ENCODE peak calls at places on chromosomes 1 and 21, in seven cellular contexts. F is activated naive CD4-positive, alpha-beta T cell treated with anti-CD3 and anti-CD28 coated beads, Interleukin-2, amount 50 U/mL, for 16 hours; V is NAMALWA; D is stimulated activated CD4-positive, alpha-beta T cell treated with anti-CD3 and anti-CD28 coated beads, Interleukin-4, amount 100 ng/mL, for 1 hour; U is fibroblast of the aortic adventitia; P is colonic mucosa; I is IMR-90. R is an unnamed sample.

GRCh38 chr1:29349871-29350491 is 113.7 kb downstream of the PTPRU start:
- DNase-seq in F (no peak), V (peak), D (no peak), U (no peak), P (no peak), I (no peak), R (no peak)

GRCh38 chr1:201614262-201615015 is 75.5 kb downstream of the NAV1 start:
- DNase-seq in F (no peak), V (no peak), D (no peak), U (no peak), P (no peak), I (peak), R (no peak)

GRCh38 chr1:172326171-172326570 is 94.3 kb upstream of the C1orf105 start:
- DNase-seq in F (no peak), V (no peak), D (no peak), U (peak), P (no peak), I (peak), R (no peak)

GRCh38 chr1:70509996-70510876 is 99.2 kb downstream of the CTH start:
- DNase-seq in F (no peak), V (peak), D (no peak), U (peak), P (no peak), I (peak), R (no peak)

GRCh38 chr1:92277105-92277504 is 21.7 kb downstream of the GLMN start:
- DNase-seq in F (no peak), V (no peak), D (no peak), U (peak), P (no peak), I (peak), R (no peak)

GRCh38 chr1:193697105-193697762 is 510.8 kb upstream of the B3GALT2 start:
- DNase-seq in F (no peak), V (no peak), D (no peak), U (no peak), P (no peak), I (no peak), R (no peak)

GRCh38 chr1:166164995-166165660 is 1.7 kb downstream of the FAM78B start:
- DNase-seq in F (no peak), V (no peak), D (peak), U (peak), P (peak), I (peak), R (no peak)

GRCh38 chr1:27979859-27980201 is 20.1 kb downstream of the XKR8 start:
- DNase-seq in F (no peak), V (no peak), D (no peak), U (no peak), P (no peak), I (no peak), R (no peak)

GRCh38 chr1:207186503-207186902 is 82.5 kb downstream of the C4BPA start:
- DNase-seq in F (no peak), V (no peak), D (no peak), U (peak), P (no peak), I (no peak), R (no peak)

GRCh38 chr1:151165738-151166505 is at the start of the genes LYSMD1 and SCNM1:
- DNase-seq in F (peak), V (peak), D (peak), U (peak), P (peak), I (peak), R (peak)

GRCh38 chr1:35185200-35185599 is 7.7 kb downstream of the SFPQ start:
- DNase-seq in F (no peak), V (peak), D (no peak), U (no peak), P (no peak), I (no peak), R (no peak)

GRCh38 chr1:27961646-27962221 is 2.0 kb downstream of the XKR8 start:
- DNase-seq in F (no peak), V (no peak), D (no peak), U (no peak), P (no peak), I (no peak), R (no peak)

GRCh38 chr1:212077028-212077427 is 41.5 kb downstream of the DTL start:
- DNase-seq in F (no peak), V (no peak), D (no peak), U (no peak), P (no peak), I (no peak), R (no peak)

GRCh38 chr1:57424231-57425027 is 569 bp upstream of the DAB1 start:
- DNase-seq in F (no peak), V (no peak), D (no peak), U (peak), P (no peak), I (peak), R (no peak)

GRCh38 chr21:41932191-41932575 is 21.6 kb downstream of the C2CD2 start:
- DNase-seq in F (no peak), V (no peak), D (no peak), U (peak), P (no peak), I (peak), R (no peak)

GRCh38 chr21:33815153-33815707 is 100.4 kb downstream of the ATP5PO start:
- DNase-seq in F (no peak), V (no peak), D (no peak), U (no peak), P (peak), I (no peak), R (no peak)

GRCh38 chr1:220093361-220094015 is 444 bp upstream of the IARS2 start:
- DNase-seq in F (no peak), V (no peak), D (no peak), U (no peak), P (no peak), I (no peak), R (no peak)

GRCh38 chr21:8993284-8993942 is 1528.0 kb upstream of the TPTE start:
- DNase-seq in F (no peak), V (no peak), D (no peak), U (no peak), P (no peak), I (no peak), R (no peak)

GRCh38 chr21:41899431-41900202 is 20.5 kb upstream of the PRDM15 start:
- DNase-seq in F (peak), V (no peak), D (peak), U (no peak), P (no peak), I (no peak), R (no peak)

GRCh38 chr1:210816136-210816535 is 317.8 kb downstream of the KCNH1 start:
- DNase-seq in F (no peak), V (no peak), D (no peak), U (no peak), P (no peak), I (no peak), R (no peak)

GRCh38 chr1:220776725-220777326 is 9.9 kb upstream of the MTARC1 start:
- DNase-seq in F (peak), V (peak), D (peak), U (peak), P (peak), I (peak), R (peak)

GRCh38 chr1:114203722-114204121 is 50.1 kb upstream of the SYT6 start:
- DNase-seq in F (no peak), V (no peak), D (no peak), U (no peak), P (no peak), I (no peak), R (no peak)

GRCh38 chr1:33524586-33524985 is 52.1 kb downstream of the ZSCAN20 start:
- DNase-seq in F (no peak), V (no peak), D (no peak), U (no peak), P (no peak), I (no peak), R (no peak)

GRCh38 chr1:38690790-38691189 is 168.8 kb downstream of the RRAGC start:
- DNase-seq in F (no peak), V (no peak), D (no peak), U (no peak), P (no peak), I (peak), R (no peak)

GRCh38 chr1:213070399-213070798 is 19.4 kb downstream of the RPS6KC1 start:
- DNase-seq in F (no peak), V (peak), D (no peak), U (peak), P (no peak), I (peak), R (no peak)

R was measured in CD14-positive monocyte.